ENCODE peak calls at places on chromosomes 5 and 9, in nine cellular contexts. One of them, this sample, is unnamed.

GRCh38 chr5:94010814-94011213 is 269.4 kb upstream of the POU5F2 start:
- DNase-seq in H9: no peak
- DNase-seq in transverse colon: no peak
- DNase-seq in right atrium auricular region: no peak
- DNase-seq in Panc1: no peak
- DNase-seq in tibial artery: no peak
- DNase-seq in endothelial cell of umbilical vein: no peak
- DNase-seq in lower lobe of right lung: no peak
- DNase-seq in cardiac fibroblast: no peak
- DNase-seq in this sample: no peak

GRCh38 chr5:128799945-128800344 is 165.3 kb upstream of the SLC27A6 start:
- DNase-seq in right atrium auricular region: no peak
- DNase-seq in lower lobe of right lung: no peak
- DNase-seq in tibial artery: no peak
- DNase-seq in H9: peak
- DNase-seq in cardiac fibroblast: no peak
- DNase-seq in endothelial cell of umbilical vein: no peak
- DNase-seq in transverse colon: no peak
- DNase-seq in Panc1: no peak
- DNase-seq in this sample: no peak

GRCh38 chr5:75671506-75671905 is 45.7 kb downstream of the POC5 start:
- DNase-seq in lower lobe of right lung: no peak
- DNase-seq in Panc1: no peak
- DNase-seq in cardiac fibroblast: no peak
- DNase-seq in endothelial cell of umbilical vein: no peak
- DNase-seq in tibial artery: no peak
- DNase-seq in right atrium auricular region: no peak
- DNase-seq in H9: no peak
- DNase-seq in transverse colon: no peak
- DNase-seq in this sample: no peak

GRCh38 chr9:88950341-88951141 is 40.7 kb upstream of the S1PR3 start:
- DNase-seq in tibial artery: no peak
- DNase-seq in transverse colon: no peak
- DNase-seq in right atrium auricular region: no peak
- DNase-seq in cardiac fibroblast: peak
- DNase-seq in H9: no peak
- DNase-seq in lower lobe of right lung: no peak
- DNase-seq in Panc1: no peak
- DNase-seq in endothelial cell of umbilical vein: peak
- DNase-seq in this sample: no peak

GRCh38 chr9:81724242-81724889 is 35.0 kb upstream of the TLE1 start:
- DNase-seq in transverse colon: no peak
- DNase-seq in right atrium auricular region: peak
- DNase-seq in cardiac fibroblast: peak
- DNase-seq in tibial artery: no peak
- DNase-seq in endothelial cell of umbilical vein: peak
- DNase-seq in H9: no peak
- DNase-seq in lower lobe of right lung: no peak
- DNase-seq in Panc1: no peak
- DNase-seq in this sample: no peak

GRCh38 chr9:133944746-133945135 is 47.4 kb downstream of the VAV2 start:
- DNase-seq in lower lobe of right lung: peak
- DNase-seq in H9: no peak
- DNase-seq in endothelial cell of umbilical vein: peak
- DNase-seq in tibial artery: no peak
- DNase-seq in cardiac fibroblast: peak
- DNase-seq in right atrium auricular region: peak
- DNase-seq in Panc1: no peak
- DNase-seq in transverse colon: no peak
- DNase-seq in this sample: peak

GRCh38 chr5:158992104-158992740 is 107.5 kb downstream of the EBF1 start:
- DNase-seq in Panc1: no peak
- DNase-seq in cardiac fibroblast: peak
- DNase-seq in transverse colon: no peak
- DNase-seq in right atrium auricular region: no peak
- DNase-seq in endothelial cell of umbilical vein: peak
- DNase-seq in H9: no peak
- DNase-seq in tibial artery: no peak
- DNase-seq in lower lobe of right lung: no peak
- DNase-seq in this sample: no peak

GRCh38 chr5:87393331-87393730 is 19.4 kb downstream of the CCNH start:
- DNase-seq in tibial artery: no peak
- DNase-seq in cardiac fibroblast: peak
- DNase-seq in H9: no peak
- DNase-seq in right atrium auricular region: no peak
- DNase-seq in transverse colon: no peak
- DNase-seq in lower lobe of right lung: no peak
- DNase-seq in Panc1: peak
- DNase-seq in endothelial cell of umbilical vein: peak
- DNase-seq in this sample: no peak

GRCh38 chr9:127537792-127538191 is 74.3 kb upstream of the STXBP1 start:
- DNase-seq in lower lobe of right lung: no peak
- DNase-seq in transverse colon: no peak
- DNase-seq in H9: peak
- DNase-seq in cardiac fibroblast: no peak
- DNase-seq in right atrium auricular region: no peak
- DNase-seq in Panc1: no peak
- DNase-seq in tibial artery: no peak
- DNase-seq in endothelial cell of umbilical vein: no peak
- DNase-seq in this sample: peak

GRCh38 chr5:75513841-75514240 is 2.1 kb downstream of the POLK start:
- DNase-seq in right atrium auricular region: no peak
- DNase-seq in H9: no peak
- DNase-seq in endothelial cell of umbilical vein: no peak
- DNase-seq in lower lobe of right lung: no peak
- DNase-seq in Panc1: no peak
- DNase-seq in transverse colon: no peak
- DNase-seq in cardiac fibroblast: no peak
- DNase-seq in tibial artery: no peak
- DNase-seq in this sample: no peak

GRCh38 chr9:31445960-31446359 is 938.5 kb upstream of the ACO1 start:
- DNase-seq in H9: no peak
- DNase-seq in cardiac fibroblast: no peak
- DNase-seq in Panc1: no peak
- DNase-seq in tibial artery: no peak
- DNase-seq in transverse colon: no peak
- DNase-seq in endothelial cell of umbilical vein: no peak
- DNase-seq in lower lobe of right lung: no peak
- DNase-seq in right atrium auricular region: no peak
- DNase-seq in this sample: no peak

GRCh38 chr5:127872494-127872893 is 169.3 kb downstream of the CCDC192 start:
- DNase-seq in tibial artery: no peak
- DNase-seq in lower lobe of right lung: no peak
- DNase-seq in right atrium auricular region: no peak
- DNase-seq in endothelial cell of umbilical vein: peak
- DNase-seq in cardiac fibroblast: peak
- DNase-seq in Panc1: no peak
- DNase-seq in transverse colon: no peak
- DNase-seq in H9: no peak
- DNase-seq in this sample: no peak

DNA sequence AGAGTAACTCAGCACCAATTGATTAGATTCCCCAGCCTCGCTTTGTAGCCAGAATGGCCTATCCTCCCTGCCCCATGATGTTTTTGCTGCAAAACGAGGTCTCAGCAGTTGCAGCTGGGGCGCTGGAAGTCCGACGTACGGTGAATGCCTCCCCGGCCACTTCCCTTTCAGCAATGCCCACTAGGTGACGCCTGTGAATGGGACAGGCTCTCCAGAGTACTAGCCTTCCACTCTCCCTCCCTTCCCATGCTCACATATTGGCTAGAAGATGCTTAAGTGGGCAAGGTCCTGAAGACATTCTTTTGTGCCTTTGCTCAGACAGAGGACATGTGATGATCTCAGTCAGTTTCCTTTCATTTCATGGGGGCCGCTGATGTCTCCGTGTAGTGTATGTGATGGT is 50.8 kb downstream of the DMRT2 start:
- DNase-seq in transverse colon: peak
- DNase-seq in right atrium auricular region: peak
- DNase-seq in Panc1: no peak
- DNase-seq in lower lobe of right lung: no peak
- DNase-seq in tibial artery: no peak
- DNase-seq in cardiac fibroblast: peak
- DNase-seq in endothelial cell of umbilical vein: no peak
- DNase-seq in H9: peak
- DNase-seq in this sample: peak
- TF ChIP-seq CTCF in transverse colon: peak
- TF ChIP-seq CTCF in right atrium auricular region: peak
- TF ChIP-seq CTCF in Panc1: peak
- TF ChIP-seq CTCF in lower lobe of right lung: peak
- TF ChIP-seq CTCF in tibial artery: peak
- TF ChIP-seq CTCF in cardiac fibroblast: peak
- TF ChIP-seq CTCF in endothelial cell of umbilical vein: no peak
- TF ChIP-seq CTCF in H9: peak
- TF ChIP-seq CTCF in this sample: peak

GRCh38 chr5:1465966-1466471 is 20.8 kb upstream of the SLC6A3 start:
- DNase-seq in lower lobe of right lung: no peak
- DNase-seq in cardiac fibroblast: no peak
- DNase-seq in endothelial cell of umbilical vein: no peak
- DNase-seq in H9: no peak
- DNase-seq in tibial artery: peak
- DNase-seq in transverse colon: no peak
- DNase-seq in Panc1: no peak
- DNase-seq in right atrium auricular region: no peak
- DNase-seq in this sample: no peak

GRCh38 chr5:1466631-1467265 is 21.5 kb upstream of the SLC6A3 start:
- DNase-seq in right atrium auricular region: no peak
- DNase-seq in cardiac fibroblast: no peak
- DNase-seq in H9: no peak
- DNase-seq in Panc1: no peak
- DNase-seq in transverse colon: no peak
- DNase-seq in tibial artery: peak
- DNase-seq in endothelial cell of umbilical vein: no peak
- DNase-seq in lower lobe of right lung: no peak
- DNase-seq in this sample: peak

GRCh38 chr5:1467341-1468246 is 22.4 kb upstream of the SLC6A3 start:
- DNase-seq in right atrium auricular region: no peak
- DNase-seq in transverse colon: no peak
- DNase-seq in H9: no peak
- DNase-seq in tibial artery: peak
- DNase-seq in endothelial cell of umbilical vein: no peak
- DNase-seq in cardiac fibroblast: no peak
- DNase-seq in Panc1: no peak
- DNase-seq in lower lobe of right lung: no peak
- DNase-seq in this sample: peak

GRCh38 chr5:1468629-1469527 is 23.6 kb upstream of the SLC6A3 start:
- DNase-seq in tibial artery: peak
- DNase-seq in lower lobe of right lung: no peak
- DNase-seq in Panc1: no peak
- DNase-seq in cardiac fibroblast: no peak
- DNase-seq in right atrium auricular region: no peak
- DNase-seq in transverse colon: no peak
- DNase-seq in H9: no peak
- DNase-seq in endothelial cell of umbilical vein: no peak
- DNase-seq in this sample: no peak

DNA sequence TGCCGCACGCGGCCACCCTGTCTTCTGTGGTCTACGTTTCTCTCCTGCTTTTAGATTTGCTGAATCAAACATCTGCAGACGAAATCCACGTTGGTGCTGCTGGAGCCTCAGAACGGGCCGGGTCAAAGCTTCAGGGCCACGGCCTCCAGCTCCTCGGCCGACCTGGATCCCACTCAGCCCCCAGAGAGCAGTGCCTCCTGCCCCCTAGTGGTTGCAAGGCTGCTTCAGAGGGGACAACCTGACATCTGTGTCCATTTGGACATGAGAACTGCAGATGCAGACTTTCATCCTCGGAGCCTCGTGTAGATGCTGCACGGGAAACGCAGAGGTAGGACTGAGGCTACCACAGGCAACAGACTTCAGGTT is 23.0 kb upstream of the SLC6A3 start:
- DNase-seq in tibial artery: no peak
- DNase-seq in right atrium auricular region: no peak
- DNase-seq in transverse colon: no peak
- DNase-seq in lower lobe of right lung: no peak
- DNase-seq in endothelial cell of umbilical vein: no peak
- DNase-seq in H9: peak
- DNase-seq in cardiac fibroblast: peak
- DNase-seq in Panc1: no peak
- DNase-seq in this sample: peak
- TF ChIP-seq CTCF in tibial artery: no peak
- TF ChIP-seq CTCF in right atrium auricular region: peak
- TF ChIP-seq CTCF in transverse colon: peak
- TF ChIP-seq CTCF in lower lobe of right lung: peak
- TF ChIP-seq CTCF in endothelial cell of umbilical vein: peak
- TF ChIP-seq CTCF in H9: peak
- TF ChIP-seq CTCF in cardiac fibroblast: peak
- TF ChIP-seq CTCF in Panc1: no peak
- TF ChIP-seq CTCF in this sample: peak

GRCh38 chr9:136585531-136586120 is 39.8 kb upstream of the NOTCH1 start:
- DNase-seq in endothelial cell of umbilical vein: no peak
- DNase-seq in cardiac fibroblast: no peak
- DNase-seq in H9: no peak
- DNase-seq in tibial artery: no peak
- DNase-seq in Panc1: no peak
- DNase-seq in transverse colon: no peak
- DNase-seq in lower lobe of right lung: no peak
- DNase-seq in right atrium auricular region: no peak
- DNase-seq in this sample: peak

GRCh38 chr9:136586391-136586790 is 40.5 kb upstream of the NOTCH1 start:
- DNase-seq in tibial artery: no peak
- DNase-seq in endothelial cell of umbilical vein: no peak
- DNase-seq in lower lobe of right lung: no peak
- DNase-seq in right atrium auricular region: no peak
- DNase-seq in Panc1: no peak
- DNase-seq in cardiac fibroblast: no peak
- DNase-seq in transverse colon: no peak
- DNase-seq in H9: no peak
- DNase-seq in this sample: peak

GRCh38 chr9:136584401-136585328 is 38.8 kb upstream of the NOTCH1 start:
- DNase-seq in Panc1: no peak
- DNase-seq in H9: no peak
- DNase-seq in transverse colon: no peak
- DNase-seq in lower lobe of right lung: no peak
- DNase-seq in cardiac fibroblast: peak
- DNase-seq in right atrium auricular region: no peak
- DNase-seq in endothelial cell of umbilical vein: no peak
- DNase-seq in tibial artery: no peak
- DNase-seq in this sample: no peak

GRCh38 chr9:136581614-136582447 is 36.0 kb upstream of the NOTCH1 start:
- DNase-seq in transverse colon: no peak
- DNase-seq in cardiac fibroblast: no peak
- DNase-seq in endothelial cell of umbilical vein: no peak
- DNase-seq in lower lobe of right lung: no peak
- DNase-seq in Panc1: no peak
- DNase-seq in right atrium auricular region: no peak
- DNase-seq in tibial artery: no peak
- DNase-seq in H9: no peak
- DNase-seq in this sample: no peak

GRCh38 chr9:136582977-136583735 is 37.3 kb upstream of the NOTCH1 start:
- DNase-seq in H9: no peak
- DNase-seq in cardiac fibroblast: no peak
- DNase-seq in Panc1: no peak
- DNase-seq in transverse colon: no peak
- DNase-seq in endothelial cell of umbilical vein: no peak
- DNase-seq in right atrium auricular region: no peak
- DNase-seq in tibial artery: no peak
- DNase-seq in lower lobe of right lung: no peak
- DNase-seq in this sample: no peak
- TF ChIP-seq CTCF in H9: no peak
- TF ChIP-seq CTCF in cardiac fibroblast: no peak
- TF ChIP-seq CTCF in Panc1: no peak
- TF ChIP-seq CTCF in transverse colon: no peak
- TF ChIP-seq CTCF in endothelial cell of umbilical vein: no peak
- TF ChIP-seq CTCF in right atrium auricular region: no peak
- TF ChIP-seq CTCF in tibial artery: no peak
- TF ChIP-seq CTCF in lower lobe of right lung: no peak
- TF ChIP-seq CTCF in this sample: no peak

GRCh38 chr9:98442114-98442513 is 186.7 kb upstream of the TBC1D2 start:
- DNase-seq in Panc1: no peak
- DNase-seq in right atrium auricular region: no peak
- DNase-seq in H9: peak
- DNase-seq in transverse colon: no peak
- DNase-seq in lower lobe of right lung: no peak
- DNase-seq in endothelial cell of umbilical vein: no peak
- DNase-seq in cardiac fibroblast: no peak
- DNase-seq in tibial artery: no peak
- DNase-seq in this sample: no peak
- TF ChIP-seq CTCF in Panc1: no peak
- TF ChIP-seq CTCF in right atrium auricular region: no peak
- TF ChIP-seq CTCF in H9: no peak
- TF ChIP-seq CTCF in transverse colon: no peak
- TF ChIP-seq CTCF in lower lobe of right lung: no peak
- TF ChIP-seq CTCF in endothelial cell of umbilical vein: no peak
- TF ChIP-seq CTCF in cardiac fibroblast: no peak
- TF ChIP-seq CTCF in tibial artery: no peak
- TF ChIP-seq CTCF in this sample: no peak

This sample was measured in mucosa of descending colon.